ENCODE peak calls at places on chromosomes 16 and 17, in six cellular contexts. One of them, this sample, is unnamed.

GRCh38 chr16:27199747-27200146 is 3.6 kb upstream of the KDM8 start:
- DNase-seq in GM10248: peak; percentile 58
- DNase-seq in tibial artery: no peak
- DNase-seq in suprapubic skin: no peak
- DNase-seq in PC-9: no peak
- DNase-seq in mesothelial cell of epicardium: no peak
- DNase-seq in this sample: no peak

GRCh38 chr16:28534542-28535373 is 4.0 kb downstream of the NUPR1 start:
- DNase-seq in PC-9: no peak
- DNase-seq in tibial artery: peak; percentile 84
- DNase-seq in suprapubic skin: peak; percentile 91
- DNase-seq in GM10248: no peak
- DNase-seq in mesothelial cell of epicardium: no peak
- DNase-seq in this sample: no peak

GRCh38 chr16:30902070-30902972 is 5.9 kb downstream of the CTF1 start:
- DNase-seq in mesothelial cell of epicardium: peak; percentile 53
- DNase-seq in suprapubic skin: no peak
- DNase-seq in tibial artery: peak; percentile 80
- DNase-seq in PC-9: peak; percentile 82
- DNase-seq in GM10248: peak; percentile 85
- DNase-seq in this sample: peak; percentile 77

GRCh38 chr17:81399481-81400153 is 4.4 kb downstream of the BAHCC1 start:
- DNase-seq in tibial artery: no peak
- DNase-seq in GM10248: peak; percentile 56
- DNase-seq in suprapubic skin: no peak
- DNase-seq in mesothelial cell of epicardium: no peak
- DNase-seq in PC-9: no peak
- DNase-seq in this sample: peak; percentile 47

GRCh38 chr16:67326115-67326471 is 448 bp downstream of the KCTD19 start:
- DNase-seq in mesothelial cell of epicardium: no peak
- DNase-seq in tibial artery: no peak
- DNase-seq in PC-9: no peak
- DNase-seq in GM10248: no peak
- DNase-seq in suprapubic skin: no peak
- DNase-seq in this sample: no peak

GRCh38 chr17:4187076-4187475 is 44.1 kb downstream of the CYB5D2 start:
- DNase-seq in PC-9: no peak
- DNase-seq in suprapubic skin: peak; percentile 62
- DNase-seq in tibial artery: no peak
- DNase-seq in GM10248: no peak
- DNase-seq in mesothelial cell of epicardium: no peak
- DNase-seq in this sample: no peak

GRCh38 chr16:2015117-2015946 is 4.3 kb upstream of the NPW start:
- DNase-seq in GM10248: no peak
- DNase-seq in tibial artery: no peak
- DNase-seq in mesothelial cell of epicardium: no peak
- DNase-seq in PC-9: peak; percentile 79
- DNase-seq in suprapubic skin: no peak
- DNase-seq in this sample: no peak

GRCh38 chr16:63744077-63744874 is 1377.6 kb downstream of the CDH11 start:
- DNase-seq in mesothelial cell of epicardium: no peak
- DNase-seq in tibial artery: no peak
- DNase-seq in GM10248: no peak
- DNase-seq in suprapubic skin: no peak
- DNase-seq in PC-9: no peak
- DNase-seq in this sample: no peak

GRCh38 chr17:50079334-50080095 is 15.6 kb upstream of the PDK2 start:
- DNase-seq in mesothelial cell of epicardium: no peak
- DNase-seq in PC-9: peak; percentile 38
- DNase-seq in suprapubic skin: no peak
- DNase-seq in tibial artery: peak; percentile 83
- DNase-seq in GM10248: no peak
- DNase-seq in this sample: no peak

GRCh38 chr16:67390816-67391423 is 2.4 kb downstream of the TPPP3 start:
- DNase-seq in GM10248: no peak
- DNase-seq in suprapubic skin: no peak
- DNase-seq in PC-9: no peak
- DNase-seq in mesothelial cell of epicardium: no peak
- DNase-seq in tibial artery: peak; percentile 54
- DNase-seq in this sample: no peak

GRCh38 chr17:41417576-41418015 is 6.8 kb downstream of the KRT37 start:
- DNase-seq in mesothelial cell of epicardium: no peak
- DNase-seq in suprapubic skin: no peak
- DNase-seq in PC-9: peak; percentile 69
- DNase-seq in GM10248: peak; percentile 41
- DNase-seq in tibial artery: no peak
- DNase-seq in this sample: no peak

GRCh38 chr17:49610883-49611584 is 35.4 kb downstream of the NXPH3 start:
- DNase-seq in GM10248: no peak
- DNase-seq in mesothelial cell of epicardium: no peak
- DNase-seq in suprapubic skin: no peak
- DNase-seq in tibial artery: no peak
- DNase-seq in PC-9: no peak
- DNase-seq in this sample: no peak

GRCh38 chr17:75531724-75532090 is 6.2 kb downstream of the LLGL2 start:
- DNase-seq in suprapubic skin: no peak
- DNase-seq in mesothelial cell of epicardium: no peak
- DNase-seq in tibial artery: no peak
- DNase-seq in GM10248: no peak
- DNase-seq in PC-9: peak; percentile 87
- DNase-seq in this sample: no peak

GRCh38 chr16:47060596-47060995 is 83.1 kb downstream of the NETO2 start:
- DNase-seq in tibial artery: peak; percentile 37
- DNase-seq in PC-9: no peak
- DNase-seq in GM10248: no peak
- DNase-seq in mesothelial cell of epicardium: no peak
- DNase-seq in suprapubic skin: no peak
- DNase-seq in this sample: no peak

GRCh38 chr17:51365090-51365489 is 104.7 kb downstream of the UTP18 start:
- DNase-seq in suprapubic skin: no peak
- DNase-seq in GM10248: no peak
- DNase-seq in tibial artery: no peak
- DNase-seq in mesothelial cell of epicardium: no peak
- DNase-seq in PC-9: no peak
- DNase-seq in this sample: no peak

GRCh38 chr16:47058295-47059086 is 85.0 kb upstream of the DNAJA2 start:
- DNase-seq in PC-9: no peak
- DNase-seq in mesothelial cell of epicardium: no peak
- DNase-seq in GM10248: no peak
- DNase-seq in suprapubic skin: peak; percentile 14
- DNase-seq in tibial artery: peak; percentile 28
- DNase-seq in this sample: no peak

GRCh38 chr17:51056813-51057510 is 63.7 kb downstream of the SPAG9 start:
- DNase-seq in GM10248: peak; percentile 49
- DNase-seq in mesothelial cell of epicardium: no peak
- DNase-seq in PC-9: peak; percentile 23
- DNase-seq in tibial artery: no peak
- DNase-seq in suprapubic skin: no peak
- DNase-seq in this sample: no peak

GRCh38 chr16:57098188-57098841 is 5.9 kb downstream of the CPNE2 start:
- DNase-seq in mesothelial cell of epicardium: no peak
- DNase-seq in suprapubic skin: no peak
- DNase-seq in tibial artery: no peak
- DNase-seq in GM10248: no peak
- DNase-seq in PC-9: no peak
- DNase-seq in this sample: no peak

GRCh38 chr17:68246271-68247028 is 1.4 kb upstream of the AMZ2 start:
- DNase-seq in PC-9: no peak
- DNase-seq in GM10248: no peak
- DNase-seq in suprapubic skin: no peak
- DNase-seq in tibial artery: no peak
- DNase-seq in mesothelial cell of epicardium: no peak
- DNase-seq in this sample: no peak

GRCh38 chr16:63690961-63691360 is 1430.9 kb downstream of the CDH11 start:
- DNase-seq in tibial artery: no peak
- DNase-seq in mesothelial cell of epicardium: no peak
- DNase-seq in GM10248: no peak
- DNase-seq in PC-9: no peak
- DNase-seq in suprapubic skin: no peak
- DNase-seq in this sample: no peak

GRCh38 chr17:37218849-37219248 is 156.9 kb upstream of the C17orf78 start:
- DNase-seq in GM10248: no peak
- DNase-seq in PC-9: no peak
- DNase-seq in mesothelial cell of epicardium: no peak
- DNase-seq in tibial artery: no peak
- DNase-seq in suprapubic skin: no peak
- DNase-seq in this sample: no peak

GRCh38 chr17:37220609-37220953 is 155.2 kb upstream of the C17orf78 start:
- DNase-seq in mesothelial cell of epicardium: no peak
- DNase-seq in PC-9: no peak
- DNase-seq in GM10248: no peak
- DNase-seq in tibial artery: no peak
- DNase-seq in suprapubic skin: no peak
- DNase-seq in this sample: no peak

GRCh38 chr17:37225458-37225857 is 150.3 kb upstream of the C17orf78 start:
- DNase-seq in PC-9: no peak
- DNase-seq in tibial artery: no peak
- DNase-seq in mesothelial cell of epicardium: no peak
- DNase-seq in GM10248: no peak
- DNase-seq in suprapubic skin: no peak
- DNase-seq in this sample: no peak

GRCh38 chr17:37219876-37220608 is 155.7 kb upstream of the C17orf78 start:
- DNase-seq in suprapubic skin: no peak
- DNase-seq in mesothelial cell of epicardium: no peak
- DNase-seq in tibial artery: no peak
- DNase-seq in PC-9: no peak
- DNase-seq in GM10248: no peak
- DNase-seq in this sample: no peak

DNA sequence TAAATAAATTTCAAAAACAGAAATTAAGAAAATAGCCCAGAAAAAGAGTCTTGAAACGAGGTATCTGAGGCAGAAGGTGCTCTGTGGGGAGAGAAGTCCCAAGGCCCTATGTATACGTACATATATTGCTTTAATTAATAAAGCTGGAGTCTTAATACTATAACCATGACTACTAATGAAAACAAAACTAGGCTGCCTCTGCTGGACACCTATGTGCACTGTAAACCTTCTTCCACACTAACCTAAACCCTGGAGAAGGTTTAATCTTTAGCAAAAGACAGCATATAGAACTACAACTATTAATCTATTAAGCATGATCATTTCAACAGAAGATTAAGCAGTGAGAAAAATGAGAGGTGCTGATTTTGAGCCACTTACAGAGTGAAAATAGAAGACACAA is 153.9 kb upstream of the C17orf78 start:
- DNase-seq in GM10248: no peak
- DNase-seq in mesothelial cell of epicardium: no peak
- DNase-seq in PC-9: no peak
- DNase-seq in tibial artery: no peak
- DNase-seq in suprapubic skin: no peak
- DNase-seq in this sample: no peak
- TF ChIP-seq CTCF in GM10248: no peak
- TF ChIP-seq CTCF in mesothelial cell of epicardium: no peak
- TF ChIP-seq CTCF in PC-9: no peak
- TF ChIP-seq CTCF in tibial artery: no peak
- TF ChIP-seq CTCF in suprapubic skin: no peak
- TF ChIP-seq CTCF in this sample: no peak

GRCh38 chr17:40314557-40314953 is 5.6 kb downstream of the RARA start:
- DNase-seq in PC-9: peak; percentile 95
- DNase-seq in mesothelial cell of epicardium: no peak
- DNase-seq in GM10248: no peak
- DNase-seq in tibial artery: peak; percentile 97
- DNase-seq in suprapubic skin: peak; percentile 93
- DNase-seq in this sample: peak; percentile 74
- TF ChIP-seq CTCF in PC-9: no peak
- TF ChIP-seq CTCF in mesothelial cell of epicardium: no peak
- TF ChIP-seq CTCF in GM10248: no peak
- TF ChIP-seq CTCF in tibial artery: no peak
- TF ChIP-seq CTCF in suprapubic skin: no peak
- TF ChIP-seq CTCF in this sample: no peak

GRCh38 chr17:77807746-77808441 is 150.6 kb upstream of the TNRC6C start:
- DNase-seq in suprapubic skin: no peak
- DNase-seq in tibial artery: no peak
- DNase-seq in mesothelial cell of epicardium: no peak
- DNase-seq in GM10248: no peak
- DNase-seq in PC-9: no peak
- DNase-seq in this sample: no peak

GRCh38 chr17:77808663-77809425 is 149.7 kb upstream of the TNRC6C start:
- DNase-seq in suprapubic skin: no peak
- DNase-seq in GM10248: no peak
- DNase-seq in tibial artery: no peak
- DNase-seq in mesothelial cell of epicardium: no peak
- DNase-seq in PC-9: no peak
- DNase-seq in this sample: no peak

GRCh38 chr17:77804796-77805426 is 153.6 kb upstream of the TNRC6C start:
- DNase-seq in suprapubic skin: no peak
- DNase-seq in tibial artery: no peak
- DNase-seq in PC-9: no peak
- DNase-seq in GM10248: no peak
- DNase-seq in mesothelial cell of epicardium: no peak
- DNase-seq in this sample: no peak

GRCh38 chr17:77809814-77810213 is 148.7 kb upstream of the TNRC6C start:
- DNase-seq in tibial artery: no peak
- DNase-seq in GM10248: no peak
- DNase-seq in PC-9: no peak
- DNase-seq in suprapubic skin: no peak
- DNase-seq in mesothelial cell of epicardium: no peak
- DNase-seq in this sample: no peak

GRCh38 chr17:77807051-77807745 is 151.3 kb upstream of the TNRC6C start:
- DNase-seq in PC-9: no peak
- DNase-seq in GM10248: no peak
- DNase-seq in mesothelial cell of epicardium: no peak
- DNase-seq in suprapubic skin: no peak
- DNase-seq in tibial artery: no peak
- DNase-seq in this sample: no peak
- TF ChIP-seq CTCF in PC-9: no peak
- TF ChIP-seq CTCF in GM10248: no peak
- TF ChIP-seq CTCF in mesothelial cell of epicardium: no peak
- TF ChIP-seq CTCF in suprapubic skin: no peak
- TF ChIP-seq CTCF in tibial artery: no peak
- TF ChIP-seq CTCF in this sample: no peak

DNA sequence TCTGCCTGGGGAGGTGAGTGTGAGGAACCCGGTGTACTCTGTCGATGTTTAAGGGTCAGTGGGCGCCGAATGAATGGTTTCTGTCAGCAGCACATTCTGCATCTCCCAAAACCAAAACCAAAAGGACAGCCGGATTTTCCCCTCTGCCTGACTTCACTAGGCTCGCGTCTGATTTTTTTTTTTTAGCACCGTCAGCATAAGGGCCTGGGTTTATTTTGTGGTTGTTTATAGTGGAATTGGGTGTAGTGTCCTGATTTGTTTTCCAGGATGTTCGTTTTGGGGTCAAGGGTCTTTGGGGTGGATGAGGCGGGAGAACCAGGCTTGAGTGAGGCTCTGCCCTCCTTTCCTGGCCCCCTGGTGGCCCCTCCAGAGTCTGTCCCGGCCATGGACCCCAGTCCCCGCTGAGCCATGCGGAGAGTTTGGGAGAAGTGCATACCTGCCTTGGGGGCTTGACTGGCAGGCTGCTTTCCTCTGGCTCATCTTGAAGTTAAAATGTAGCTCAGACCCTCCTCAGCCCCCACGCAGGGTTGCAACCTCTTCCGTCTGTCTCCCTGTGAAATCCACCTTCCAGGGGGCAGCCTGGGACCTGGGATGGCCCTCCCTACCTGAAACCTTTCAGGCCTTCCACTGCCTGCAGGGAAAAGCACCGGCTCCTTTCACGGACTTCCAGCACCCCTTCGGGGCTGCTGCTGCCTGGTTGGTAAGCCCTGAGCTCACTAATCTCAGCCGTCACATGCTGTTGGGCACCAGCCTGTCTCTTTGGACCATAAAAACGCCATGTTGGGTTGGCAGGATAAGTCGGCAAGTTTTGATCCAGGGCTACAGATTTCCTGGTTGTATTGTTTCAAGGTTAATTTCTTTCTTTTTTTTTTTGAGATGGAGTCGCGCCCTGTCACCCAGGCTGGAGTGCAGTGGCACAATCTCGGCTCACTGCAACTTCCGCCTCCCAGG is 60.2 kb downstream of the JPH3 start:
- DNase-seq in suprapubic skin: no peak
- DNase-seq in PC-9: no peak
- DNase-seq in tibial artery: no peak
- DNase-seq in mesothelial cell of epicardium: no peak
- DNase-seq in GM10248: no peak
- DNase-seq in this sample: no peak
- TF ChIP-seq CTCF in suprapubic skin: no peak
- TF ChIP-seq CTCF in PC-9: no peak
- TF ChIP-seq CTCF in tibial artery: no peak
- TF ChIP-seq CTCF in mesothelial cell of epicardium: no peak
- TF ChIP-seq CTCF in GM10248: no peak
- TF ChIP-seq CTCF in this sample: no peak